ENCODE peak calls at places on chromosomes 11 and 22, in ten cellular contexts. S is psoas muscle, P is upper lobe of right lung, X is heart right ventricle, E is K562, M is endodermal cell, A is AG04449, R is suprapubic skin, H is fibroblast of mammary gland, Q is HepG2. B is an unnamed sample.
A peak's percentile ranks its signal among the peaks of the same experiment; 100 is the strongest.

GRCh38 chr11:119742263-119742861 is 13.4 kb upstream of the NECTIN1 start:
- DNase-seq in S (no peak), P (no peak), X (no peak), E (no peak), M (peak; percentile 89), A (no peak), R (no peak), H (no peak), Q (no peak), B (no peak)

GRCh38 chr11:119109843-119110242 is 2.7 kb downstream of the C2CD2L start:
- DNase-seq in S (no peak), P (no peak), X (no peak), E (no peak), M (no peak), A (no peak), R (no peak), H (no peak), Q (no peak), B (no peak)

GRCh38 chr11:47282462-47282861 is 12.5 kb downstream of the MADD start:
- DNase-seq in S (no peak), P (no peak), X (no peak), E (no peak), M (no peak), A (no peak), R (no peak), H (no peak), Q (no peak), B (no peak)

GRCh38 chr11:117502285-117502856 is 174.7 kb downstream of the CEP164 start:
- DNase-seq in S (no peak), P (no peak), X (no peak), E (no peak), M (no peak), A (no peak), R (no peak), H (no peak), Q (no peak), B (no peak)

GRCh38 chr11:13135385-13136271 is 126.5 kb downstream of the RASSF10 start:
- DNase-seq in S (no peak), P (no peak), X (no peak), E (no peak), M (no peak), A (peak; percentile 49), R (no peak), H (peak; percentile 37), Q (peak; percentile 96), B (peak; percentile 52)

GRCh38 chr22:47160141-47160541 is 397.7 kb downstream of the TBC1D22A start:
- DNase-seq in S (no peak), P (no peak), X (no peak), E (no peak), M (no peak), A (no peak), R (no peak), H (no peak), Q (no peak), B (no peak)

GRCh38 chr22:39763276-39763675 is 130.3 kb downstream of the ENTHD1 start:
- DNase-seq in S (no peak), P (no peak), X (no peak), E (no peak), M (no peak), A (no peak), R (no peak), H (no peak), Q (no peak), B (no peak)

GRCh38 chr22:50604256-50604580 is 3.6 kb downstream of the MAPK8IP2 start:
- DNase-seq in S (no peak), P (no peak), X (no peak), E (no peak), M (no peak), A (no peak), R (no peak), H (no peak), Q (no peak), B (no peak)

GRCh38 chr22:43464809-43465208 is 53.0 kb downstream of the MPPED1 start:
- DNase-seq in S (no peak), P (no peak), X (no peak), E (no peak), M (no peak), A (no peak), R (no peak), H (no peak), Q (no peak), B (no peak)

GRCh38 chr11:107804219-107804618 is 54.4 kb downstream of the SLC35F2 start:
- DNase-seq in S (no peak), P (no peak), X (no peak), E (no peak), M (no peak), A (no peak), R (no peak), H (no peak), Q (no peak), B (no peak)

GRCh38 chr22:41197808-41198585 is 7.1 kb upstream of the L3MBTL2 start:
- DNase-seq in S (no peak), P (peak; percentile 73), X (no peak), E (peak; percentile 26), M (peak; percentile 66), A (no peak), R (no peak), H (no peak), Q (no peak), B (no peak)

GRCh38 chr11:120180571-120181445 is 30.0 kb upstream of the OAF start:
- DNase-seq in S (no peak), P (peak; percentile 31), X (no peak), E (no peak), M (peak; percentile 78), A (no peak), R (peak; percentile 75), H (peak; percentile 96), Q (peak; percentile 20), B (no peak)

GRCh38 chr22:44724859-44725258 is 22.9 kb downstream of the PRR5 start:
- DNase-seq in S (no peak), P (no peak), X (no peak), E (no peak), M (no peak), A (no peak), R (no peak), H (no peak), Q (no peak), B (no peak)

GRCh38 chr11:13262096-13262495 is 15.5 kb upstream of the BMAL1 start:
- DNase-seq in S (no peak), P (no peak), X (no peak), E (no peak), M (no peak), A (no peak), R (no peak), H (peak; percentile 30), Q (no peak), B (no peak)

GRCh38 chr11:115920841-115921480 is 416.7 kb upstream of the CADM1 start:
- DNase-seq in S (no peak), P (no peak), X (no peak), E (no peak), M (no peak), A (no peak), R (no peak), H (no peak), Q (no peak), B (no peak)

GRCh38 chr22:25840162-25840561 is 98.2 kb downstream of the MYO18B start:
- DNase-seq in S (no peak), P (no peak), X (no peak), E (no peak), M (no peak), A (no peak), R (no peak), H (no peak), Q (no peak), B (no peak)

GRCh38 chr22:36323855-36324331 is 63.9 kb downstream of the MYH9 start:
- DNase-seq in S (peak; percentile 73), P (no peak), X (peak; percentile 67), E (no peak), M (no peak), A (no peak), R (no peak), H (peak; percentile 59), Q (no peak), B (no peak)

GRCh38 chr11:118673361-118674093 is 5.9 kb downstream of the TREH start:
- DNase-seq in S (no peak), P (peak; percentile 15), X (no peak), E (no peak), M (peak; percentile 26), A (no peak), R (peak; percentile 31), H (no peak), Q (peak; percentile 97), B (no peak)

GRCh38 chr11:61075891-61076290 is 26.4 kb upstream of the CD5 start:
- DNase-seq in S (no peak), P (no peak), X (no peak), E (no peak), M (no peak), A (no peak), R (no peak), H (peak; percentile 3), Q (peak; percentile 34), B (no peak)

DNA sequence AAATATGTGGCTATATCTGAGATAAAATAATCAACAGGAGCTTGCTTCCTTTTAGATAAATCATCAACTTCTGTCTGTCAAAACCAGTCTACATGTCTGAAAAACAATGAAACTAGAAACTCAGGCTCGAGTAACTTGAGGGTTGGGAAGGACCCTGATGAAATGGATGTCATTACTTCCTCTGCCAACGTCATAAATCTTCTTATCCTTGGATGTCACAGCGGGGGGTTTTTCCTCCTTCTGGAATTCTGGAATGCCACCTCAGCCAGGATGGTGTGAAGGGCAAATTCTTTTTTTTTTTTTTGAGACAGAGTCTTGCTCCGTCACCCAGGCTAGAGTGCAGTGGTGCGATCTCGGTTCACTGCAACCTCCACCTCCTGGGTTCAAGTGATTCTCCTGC is 13.4 kb downstream of the LGR4 start:
- DNase-seq in S (no peak), P (no peak), X (no peak), E (no peak), M (no peak), A (no peak), R (no peak), H (no peak), Q (no peak), B (no peak)
- TF ChIP-seq CTCF in S (no peak), P (no peak), X (no peak), E (no peak), M (no peak), A (no peak), R (no peak), H (no peak), Q (no peak), B (no peak)

GRCh38 chr22:49052023-49052538 is 775.6 kb downstream of the BRD1 start:
- DNase-seq in S (no peak), P (peak; percentile 58), X (no peak), E (peak; percentile 27), M (peak; percentile 84), A (no peak), R (peak; percentile 57), H (no peak), Q (no peak), B (no peak)
- H3K4me3 ChIP-seq in S (peak overlapping the region; percentile 54), P (peak overlapping the region; percentile 21), X (peak overlapping the region; percentile 7), E (peak overlapping the region; percentile 6), M (no peak overlapping the region), A (peak overlapping the region; percentile 62), R (peak overlapping the region; percentile 35), H (no peak overlapping the region), Q (no peak overlapping the region), B (no peak overlapping the region)

GRCh38 chr11:112837162-112837826 is 123.9 kb upstream of the NCAM1 start:
- DNase-seq in S (no peak), P (no peak), X (peak; percentile 45), E (no peak), M (peak; percentile 68), A (no peak), R (no peak), H (no peak), Q (no peak), B (no peak)
- TF ChIP-seq CTCF in S (peak; percentile 12), P (no peak), X (peak; percentile 58), E (no peak), M (peak; percentile 59), A (no peak), R (no peak), H (no peak), Q (no peak), B (no peak)

GRCh38 chr11:65855927-65856363 is 2.0 kb downstream of the CFL1 start:
- DNase-seq in S (no peak), P (peak; percentile 60), X (no peak), E (no peak), M (no peak), A (no peak), R (no peak), H (no peak), Q (no peak), B (no peak)
- H3K4me3 ChIP-seq in S (peak overlapping the region; percentile 100), P (peak overlapping the region; percentile 98), X (peak overlapping the region; percentile 99), E (peak overlapping the region; percentile 95), M (peak overlapping the region; percentile 97), A (peak overlapping the region; percentile 95), R (peak overlapping the region; percentile 87), H (peak overlapping the region; percentile 94), Q (peak overlapping the region; percentile 99), B (peak overlapping the region; percentile 80)

B was measured in HFF-Myc.